ENCODE peak calls at places on chromosomes 12 and 14, in eight cellular contexts. F, Q, I, V, O, U, T and S are unnamed samples.

GRCh38 chr14:69631509-69631908 is 20.1 kb downstream of the SUSD6 start:
- DNase-seq in T (no peak), I (no peak), F (no peak), O (no peak), U (no peak), V (no peak), Q (no peak), S (no peak)

GRCh38 chr14:77580964-77581505 is 35.4 kb downstream of the SPTLC2 start:
- DNase-seq in Q (no peak), O (no peak), U (peak; percentile 17), V (no peak), I (no peak), T (peak; percentile 31), F (peak; percentile 80), S (peak; percentile 87)

GRCh38 chr14:74941676-74942097 is 13.7 kb downstream of the PGF start:
- DNase-seq in O (no peak), Q (peak; percentile 22), U (no peak), I (peak; percentile 73), T (no peak), V (peak; percentile 60), F (no peak), S (no peak)

GRCh38 chr14:99724939-99725773 is 41.1 kb downstream of the CYP46A1 start:
- DNase-seq in I (no peak), U (no peak), T (no peak), O (no peak), V (no peak), Q (no peak), F (no peak), S (no peak)

GRCh38 chr14:50550294-50550693 is 9.7 kb upstream of the ATL1 start:
- DNase-seq in F (no peak), Q (no peak), V (no peak), O (no peak), T (no peak), U (no peak), I (no peak), S (no peak)

GRCh38 chr12:75564398-75564797 is 53.0 kb upstream of the KRR1 start:
- DNase-seq in U (no peak), T (no peak), Q (no peak), V (no peak), F (no peak), I (no peak), O (peak; percentile 24), S (no peak)

GRCh38 chr14:76761198-76761848 is at the start of gene VASH1:
- DNase-seq in Q (peak; percentile 66), U (peak; percentile 94), T (peak; percentile 49), I (peak; percentile 64), V (peak; percentile 60), O (peak; percentile 68), F (peak; percentile 13), S (no peak)

GRCh38 chr12:106753526-106753925 is 21.0 kb upstream of the RIC8B start:
- DNase-seq in U (peak; percentile 48), F (no peak), Q (no peak), T (no peak), I (no peak), O (no peak), V (peak; percentile 45), S (no peak)

GRCh38 chr14:59511916-59512530 is 27.7 kb downstream of the JKAMP start:
- DNase-seq in I (no peak), Q (peak; percentile 8), V (no peak), F (peak; percentile 6), T (no peak), O (no peak), U (peak; percentile 4), S (no peak)

GRCh38 chr12:3214508-3215365 is 137.6 kb downstream of the TSPAN9 start:
- DNase-seq in V (no peak), T (peak; percentile 78), Q (no peak), F (no peak), O (no peak), U (no peak), I (no peak), S (no peak)

GRCh38 chr14:100844082-100844408 is 18.1 kb downstream of the MEG3 start:
- DNase-seq in O (no peak), V (no peak), U (no peak), F (no peak), Q (no peak), T (no peak), I (no peak), S (no peak)

GRCh38 chr14:100734031-100734990 is 7.6 kb downstream of the DLK1 start:
- DNase-seq in F (no peak), I (no peak), V (no peak), O (no peak), T (no peak), U (no peak), Q (no peak), S (no peak)

GRCh38 chr14:91154851-91155625 is 41.2 kb downstream of the DGLUCY start:
- DNase-seq in T (peak; percentile 89), F (no peak), O (peak; percentile 84), Q (peak; percentile 75), I (no peak), V (no peak), U (no peak), S (peak; percentile 25)